ENCODE peak calls at places on chromosomes 16 and 17, in ten cellular contexts. S is cardiac muscle cell, U is endothelial cell, G is fibroblast of villous mesenchyme, B is uterus, P is SK-N-SH, H is lower lobe of right lung, Y is endodermal cell, D is AG09309, R is HCT116. M is an unnamed sample.

GRCh38 chr16:84514874-84515835 is 10.7 kb upstream of the MEAK7 start:
- DNase-seq in H (peak; percentile 73), R (no peak), G (no peak), B (no peak), D (no peak), Y (no peak), U (no peak), S (peak; percentile 63), P (no peak), M (no peak)

GRCh38 chr17:79485991-79486390 is 124.9 kb downstream of the RBFOX3 start:
- DNase-seq in S (no peak), B (no peak), U (no peak), P (no peak), R (no peak), Y (no peak), G (no peak), D (no peak), H (no peak), M (no peak)

GRCh38 chr17:18139949-18140348 is 31.4 kb downstream of the MYO15A start:
- DNase-seq in H (no peak), P (peak; percentile 68), B (no peak), U (no peak), D (no peak), Y (peak; percentile 80), G (peak; percentile 28), R (no peak), S (no peak), M (no peak)

GRCh38 chr16:56773531-56773930 is 43.6 kb downstream of the NUP93 start:
- DNase-seq in D (no peak), P (no peak), B (no peak), H (no peak), S (no peak), Y (no peak), G (no peak), R (no peak), U (no peak), M (no peak)

GRCh38 chr17:60754057-60754604 is 76.5 kb downstream of the BCAS3 start:
- DNase-seq in G (no peak), D (no peak), P (no peak), B (no peak), U (no peak), Y (no peak), R (no peak), S (no peak), H (no peak), M (no peak)

GRCh38 chr17:1533649-1534325 is 17.4 kb upstream of the INPP5K start:
- DNase-seq in P (no peak), H (no peak), Y (no peak), D (no peak), B (no peak), U (no peak), R (no peak), G (no peak), S (no peak), M (no peak)

GRCh38 chr17:77449908-77450741 is 309.4 kb downstream of the SEC14L1 start:
- DNase-seq in R (no peak), S (peak; percentile 59), U (no peak), Y (peak; percentile 97), G (peak; percentile 89), D (no peak), B (peak; percentile 93), H (no peak), P (peak; percentile 91), M (peak; percentile 71)

GRCh38 chr17:63029520-63029919 is 63.5 kb downstream of the TANC2 start:
- DNase-seq in U (no peak), R (no peak), H (no peak), Y (no peak), P (no peak), G (no peak), S (no peak), D (peak; percentile 17), B (no peak), M (peak; percentile 65)

GRCh38 chr17:40779181-40779909 is 3.0 kb downstream of the KRT27 start:
- DNase-seq in G (no peak), B (no peak), S (peak; percentile 17), R (no peak), D (no peak), U (no peak), H (peak; percentile 80), Y (peak; percentile 67), P (no peak), M (no peak)

GRCh38 chr16:17367932-17368331 is 102.8 kb downstream of the XYLT1 start:
- DNase-seq in R (no peak), Y (peak; percentile 96), G (peak; percentile 26), P (peak; percentile 27), U (peak; percentile 55), B (no peak), S (peak; percentile 36), H (no peak), D (no peak), M (peak; percentile 85)

GRCh38 chr17:82674656-82675475 is 23.6 kb downstream of the RAB40B start:
- DNase-seq in U (no peak), H (no peak), R (no peak), S (no peak), G (no peak), P (no peak), D (no peak), Y (no peak), B (no peak), M (no peak)

DNA sequence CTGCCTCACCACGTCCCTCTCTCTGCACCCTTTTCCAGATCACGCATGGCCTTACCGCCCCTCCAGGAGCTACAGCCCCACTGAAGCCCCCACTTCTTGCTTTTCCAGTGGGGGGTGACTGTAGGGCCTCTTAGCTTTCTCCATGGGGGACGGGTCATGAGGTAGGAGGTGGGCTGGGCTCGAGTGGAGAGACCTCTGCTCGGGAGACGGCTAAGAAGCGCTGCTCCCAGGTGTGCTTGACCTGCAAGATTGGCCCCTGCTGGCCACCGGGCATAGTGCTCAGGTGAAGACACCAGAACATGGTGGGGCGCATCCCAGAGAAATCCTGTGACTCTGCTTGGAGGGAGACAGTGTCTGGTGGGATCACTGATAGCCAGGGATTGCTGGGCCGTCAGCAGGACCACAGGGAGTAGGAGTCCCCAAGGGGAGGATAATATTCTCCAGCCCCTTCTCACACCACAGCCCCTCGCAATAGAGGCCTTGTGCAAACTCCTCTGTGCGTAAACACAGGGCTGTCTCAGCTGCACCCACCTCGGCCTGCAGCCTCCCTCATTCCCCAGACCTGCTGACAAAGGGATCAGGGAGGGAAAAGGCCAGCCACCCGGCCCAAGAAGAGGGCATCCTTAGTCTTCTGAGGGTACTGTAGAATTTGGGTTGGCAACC is 8.9 kb upstream of the GALK1 start:
- DNase-seq in P (peak; percentile 30), R (no peak), Y (peak; percentile 92), G (no peak), B (peak; percentile 23), D (no peak), S (no peak), H (no peak), U (no peak), M (no peak)
- TF ChIP-seq CTCF in P (peak; percentile 28), R (no peak), Y (peak; percentile 68), G (no peak), B (no peak), D (no peak), S (no peak), H (no peak), U (no peak), M (no peak)

DNA sequence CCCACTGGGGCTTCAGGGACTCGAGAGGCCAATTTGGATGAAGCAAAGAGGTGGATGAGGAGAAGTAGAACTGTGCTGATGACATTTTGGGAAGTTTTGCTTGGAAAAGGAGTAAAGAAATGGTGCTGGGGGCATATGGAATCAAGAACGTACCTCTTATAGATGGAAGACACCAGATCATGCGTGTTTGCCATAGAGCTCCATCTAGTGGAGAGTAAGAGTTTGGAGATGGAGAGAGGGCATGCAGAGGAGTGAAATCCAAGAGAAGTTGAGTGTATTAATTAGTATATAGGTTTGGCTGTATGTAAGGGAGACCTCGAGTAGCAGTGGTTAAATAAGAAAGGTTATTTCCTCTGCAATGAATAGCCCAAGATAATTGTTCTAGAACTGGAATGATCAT is 56.0 kb downstream of the SHISA6 start:
- DNase-seq in U (no peak), P (peak; percentile 15), B (no peak), H (no peak), Y (no peak), S (peak; percentile 6), D (no peak), G (no peak), R (no peak), M (no peak)
- TF ChIP-seq CTCF in U (no peak), P (no peak), B (no peak), H (peak; percentile 43), Y (peak; percentile 83), S (no peak), D (no peak), G (no peak), R (no peak), M (no peak)

DNA sequence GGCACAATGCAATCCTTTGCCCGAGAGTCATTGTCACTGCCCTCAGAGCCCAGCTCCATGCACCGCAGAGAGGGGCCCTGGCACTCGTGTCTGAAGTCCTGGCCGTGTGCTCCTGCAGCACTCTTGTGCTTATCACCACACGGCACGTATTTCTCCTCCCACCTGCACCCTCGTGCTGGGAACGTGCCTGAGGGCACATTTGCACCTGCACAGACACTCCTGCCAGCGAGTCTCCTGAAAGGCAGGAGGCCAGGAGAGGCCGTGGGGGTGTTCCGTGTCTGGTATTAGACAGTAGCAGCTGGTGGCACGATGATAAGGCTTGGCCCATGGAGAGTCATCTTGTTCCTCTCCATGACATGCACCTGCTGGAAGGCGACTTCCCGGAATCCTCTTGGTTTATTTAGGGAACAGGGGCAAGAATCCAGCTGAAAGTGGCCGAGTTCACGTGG is 3.4 kb upstream of the ACSF3 start:
- DNase-seq in U (no peak), S (no peak), H (no peak), R (no peak), B (no peak), D (no peak), Y (no peak), P (no peak), G (no peak), M (no peak)
- TF ChIP-seq CTCF in U (no peak), S (no peak), H (no peak), R (no peak), B (no peak), D (no peak), Y (no peak), P (no peak), G (no peak), M (no peak)

DNA sequence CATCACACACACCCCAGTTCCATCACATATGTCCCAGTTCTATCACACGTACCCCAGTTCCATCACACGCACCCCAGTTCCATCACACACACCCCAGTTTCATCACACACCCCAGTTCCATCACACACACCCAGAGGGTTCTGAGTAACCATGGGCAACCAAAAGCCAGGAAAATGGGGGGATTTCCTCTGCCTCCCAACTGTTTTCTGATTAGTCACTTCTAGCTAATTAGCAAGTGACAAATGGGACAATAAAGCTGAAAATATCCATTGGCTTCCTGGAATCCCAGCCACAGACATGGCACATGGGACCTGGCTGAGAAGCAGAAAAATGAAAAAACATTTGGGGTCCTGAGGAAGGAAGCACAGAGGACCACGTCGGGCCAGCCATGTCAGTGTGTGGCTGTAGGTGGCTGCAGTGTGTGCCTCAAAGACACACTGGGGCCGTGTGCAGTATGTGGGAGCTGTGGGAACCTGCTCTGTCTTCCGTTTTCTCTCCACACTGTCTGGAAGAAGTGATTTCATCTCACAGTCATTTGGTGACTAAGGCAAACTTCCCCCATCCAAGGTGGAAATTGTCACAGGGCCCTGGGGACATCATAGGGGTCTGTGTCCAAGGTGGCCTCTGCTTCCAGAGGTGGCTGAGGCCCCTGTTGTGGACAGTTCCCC is 106.7 kb downstream of the CMIP start:
- DNase-seq in B (no peak), S (no peak), G (peak; percentile 50), D (no peak), Y (no peak), U (no peak), R (no peak), P (peak; percentile 45), H (peak; percentile 38), M (peak; percentile 46)
- TF ChIP-seq CTCF in B (no peak), S (no peak), G (no peak), D (no peak), Y (no peak), U (no peak), R (no peak), P (no peak), H (no peak), M (no peak)

M was measured in astrocyte of the spinal cord.